ENCODE peak calls at places on chromosomes 3 and 15, in seven cellular contexts. T is bronchial epithelial cell, W is nephron progenitor cell, Q is fibroblast of mammary gland, I is heart left ventricle, L is BE2C, N is WERI-Rb-1. B is an unnamed sample.

GRCh38 chr3:142276780-142277179 is 51.4 kb upstream of the GK5 start:
- DNase-seq in T (no peak), W (no peak), Q (peak), I (no peak), L (no peak), N (no peak), B (no peak)

GRCh38 chr3:122668930-122669730 is 11.5 kb upstream of the PARP14 start:
- DNase-seq in T (peak), W (no peak), Q (peak), I (no peak), L (no peak), N (no peak), B (no peak)

GRCh38 chr3:55523471-55523870 is 36.4 kb upstream of the WNT5A start:
- DNase-seq in T (no peak), W (no peak), Q (no peak), I (no peak), L (no peak), N (no peak), B (no peak)

GRCh38 chr3:113354307-113354706 is 87.0 kb downstream of the CFAP44 start:
- DNase-seq in T (peak), W (no peak), Q (peak), I (no peak), L (no peak), N (no peak), B (no peak)

GRCh38 chr15:98160236-98160635 is 199.7 kb downstream of the ARRDC4 start:
- DNase-seq in T (no peak), W (no peak), Q (no peak), I (no peak), L (no peak), N (no peak), B (no peak)

GRCh38 chr3:69541823-69542264 is 156.0 kb upstream of the FRMD4B start:
- DNase-seq in T (no peak), W (no peak), Q (no peak), I (peak), L (peak), N (no peak), B (peak)

GRCh38 chr3:39065197-39065596 is 13.4 kb downstream of the WDR48 start:
- DNase-seq in T (peak), W (peak), Q (peak), I (no peak), L (peak), N (peak), B (peak)

GRCh38 chr3:79361748-79362378 is 405.9 kb downstream of the ROBO1 start:
- DNase-seq in T (peak), W (peak), Q (peak), I (no peak), L (peak), N (peak), B (no peak)

GRCh38 chr3:47193871-47194859 is 30.3 kb upstream of the SETD2 start:
- DNase-seq in T (peak), W (no peak), Q (peak), I (no peak), L (no peak), N (no peak), B (no peak)

GRCh38 chr3:57128863-57129602 is 36.1 kb downstream of the IL17RD start:
- DNase-seq in T (no peak), W (no peak), Q (peak), I (no peak), L (no peak), N (no peak), B (no peak)

GRCh38 chr3:57130426-57131209 is 34.5 kb downstream of the IL17RD start:
- DNase-seq in T (no peak), W (peak), Q (no peak), I (no peak), L (no peak), N (peak), B (peak)

GRCh38 chr3:57131210-57131588 is 34.0 kb downstream of the IL17RD start:
- DNase-seq in T (no peak), W (no peak), Q (no peak), I (no peak), L (no peak), N (no peak), B (no peak)

GRCh38 chr3:57127849-57128566 is 37.1 kb downstream of the IL17RD start:
- DNase-seq in T (no peak), W (peak), Q (peak), I (no peak), L (peak), N (peak), B (no peak)

DNA sequence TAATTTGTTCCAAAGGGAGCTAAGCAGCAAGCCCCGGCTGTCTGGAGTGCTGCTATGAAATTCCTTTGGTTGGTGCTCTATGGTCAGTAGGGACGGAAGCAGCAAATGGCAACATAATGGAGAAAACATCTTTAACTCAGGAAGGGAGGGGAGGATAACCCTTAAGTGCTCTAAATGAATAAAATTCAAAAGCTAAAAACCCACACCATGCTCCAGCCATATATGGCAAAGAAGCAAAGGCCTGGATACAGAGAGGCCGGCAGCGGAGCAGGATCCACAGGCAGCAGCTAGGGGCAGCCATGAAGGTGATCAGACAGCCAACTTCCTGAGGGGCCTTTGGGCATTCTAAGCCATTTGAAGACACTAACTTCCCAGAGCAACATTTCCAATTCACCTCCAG is 38.9 kb downstream of the IL17RD start:
- DNase-seq in T (no peak), W (no peak), Q (no peak), I (no peak), L (no peak), N (no peak), B (no peak)
- TF ChIP-seq CTCF in T (no peak), W (no peak), Q (no peak), I (no peak), L (no peak), N (no peak), B (no peak)

DNA sequence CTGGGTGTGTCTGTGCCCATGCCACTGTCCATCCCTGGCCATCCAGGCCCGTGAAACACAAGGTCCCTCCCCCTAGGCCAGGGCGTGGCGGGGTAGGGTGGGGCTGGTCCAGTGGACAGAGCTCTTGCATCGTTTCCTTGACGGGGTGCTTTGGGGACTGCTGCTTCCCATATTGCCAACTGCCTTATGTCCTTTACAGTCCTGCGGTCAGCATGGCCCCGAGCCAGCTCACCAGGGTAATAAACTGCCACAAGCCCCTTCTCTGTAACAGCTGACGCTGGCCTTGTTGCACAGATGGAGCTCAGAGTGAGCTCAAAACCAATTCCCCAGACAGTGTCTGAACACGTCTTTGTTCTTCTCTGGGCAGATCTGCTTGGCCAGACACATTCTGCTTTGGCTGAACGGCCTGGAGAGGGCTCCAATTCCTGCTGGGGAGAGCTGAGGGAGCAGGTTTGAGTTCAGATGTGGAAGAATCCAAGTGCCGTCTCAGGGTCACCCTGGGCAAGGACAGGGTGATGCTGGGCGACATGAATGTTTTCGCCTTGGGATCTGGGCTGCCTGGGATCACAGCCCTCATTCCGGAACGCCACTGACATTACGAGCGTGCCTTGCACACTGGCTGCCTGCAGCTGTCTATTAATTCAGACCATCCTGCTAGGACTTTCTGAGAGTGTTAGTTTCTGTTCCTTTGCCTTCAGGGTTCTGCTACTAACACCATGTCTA is 51.5 kb downstream of the RGMA start:
- DNase-seq in T (peak), W (no peak), Q (peak), I (peak), L (peak), N (peak), B (peak)
- TF ChIP-seq CTCF in T (peak), W (no peak), Q (peak), I (no peak), L (peak), N (peak), B (no peak)

GRCh38 chr3:171455603-171456550 is 4.3 kb downstream of the TNIK start:
- DNase-seq in T (peak), W (no peak), Q (no peak), I (no peak), L (no peak), N (no peak), B (no peak)

GRCh38 chr3:171451915-171452707 is 8.1 kb downstream of the TNIK start:
- DNase-seq in T (no peak), W (no peak), Q (no peak), I (no peak), L (no peak), N (no peak), B (no peak)

GRCh38 chr3:171454026-171454425 is 6.2 kb downstream of the TNIK start:
- DNase-seq in T (no peak), W (peak), Q (no peak), I (no peak), L (peak), N (no peak), B (no peak)

GRCh38 chr3:171456765-171457164 is 3.4 kb downstream of the TNIK start:
- DNase-seq in T (no peak), W (no peak), Q (no peak), I (no peak), L (no peak), N (no peak), B (no peak)

DNA sequence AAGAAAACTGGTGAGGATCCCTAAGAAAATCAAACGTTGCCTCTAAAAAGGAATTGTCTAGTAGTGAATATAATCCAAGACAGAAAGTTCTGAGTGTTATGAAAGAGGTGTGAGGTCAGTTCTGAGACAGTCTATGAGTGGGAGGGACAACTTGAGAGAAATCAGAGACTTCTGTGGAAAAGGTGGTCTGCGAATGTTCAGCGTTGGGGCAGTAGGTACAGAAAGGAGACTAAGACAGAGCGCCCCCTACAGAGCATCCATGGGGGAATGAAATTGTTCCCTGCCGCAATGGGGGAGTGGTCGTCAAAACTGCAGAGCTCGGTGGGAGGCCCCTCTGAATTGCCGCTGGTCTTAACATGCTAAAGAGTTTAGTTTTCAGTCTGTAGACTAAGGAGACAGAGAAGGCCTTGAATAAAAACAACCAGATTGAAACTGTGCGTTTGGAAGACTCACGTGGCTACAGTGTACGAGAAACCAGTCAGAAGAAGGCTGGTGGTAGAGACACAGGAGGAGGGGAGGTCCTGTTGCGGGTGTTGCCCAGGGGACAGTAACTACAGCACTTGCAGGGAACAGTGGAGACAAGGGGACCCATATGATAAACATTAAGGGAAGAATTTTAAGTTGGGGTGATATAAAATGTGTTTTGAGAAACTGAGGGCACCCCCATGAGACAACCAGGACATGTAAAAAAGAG is 6.9 kb downstream of the TNIK start:
- DNase-seq in T (no peak), W (peak), Q (peak), I (no peak), L (peak), N (peak), B (peak)
- TF ChIP-seq CTCF in T (peak), W (peak), Q (no peak), I (peak), L (peak), N (peak), B (peak)

DNA sequence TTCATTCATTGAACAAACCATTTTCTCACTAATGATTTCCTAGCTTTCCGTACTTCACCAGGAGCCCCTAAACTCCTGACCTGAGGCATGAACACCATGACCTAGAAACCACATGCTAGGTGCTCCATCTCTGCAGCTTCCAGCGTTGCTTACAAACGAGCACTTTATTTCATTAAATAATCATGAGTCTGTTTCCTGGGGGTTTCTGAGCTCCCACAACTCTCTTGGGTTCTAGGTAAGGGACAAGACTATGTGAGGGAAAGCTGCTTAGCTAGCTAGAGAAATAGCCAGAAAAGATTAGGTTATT is 1.3 kb downstream of the MAP2K1 start:
- DNase-seq in T (no peak), W (no peak), Q (no peak), I (no peak), L (no peak), N (no peak), B (no peak)
- TF ChIP-seq CTCF in T (no peak), W (peak), Q (no peak), I (no peak), L (no peak), N (no peak), B (no peak)

DNA sequence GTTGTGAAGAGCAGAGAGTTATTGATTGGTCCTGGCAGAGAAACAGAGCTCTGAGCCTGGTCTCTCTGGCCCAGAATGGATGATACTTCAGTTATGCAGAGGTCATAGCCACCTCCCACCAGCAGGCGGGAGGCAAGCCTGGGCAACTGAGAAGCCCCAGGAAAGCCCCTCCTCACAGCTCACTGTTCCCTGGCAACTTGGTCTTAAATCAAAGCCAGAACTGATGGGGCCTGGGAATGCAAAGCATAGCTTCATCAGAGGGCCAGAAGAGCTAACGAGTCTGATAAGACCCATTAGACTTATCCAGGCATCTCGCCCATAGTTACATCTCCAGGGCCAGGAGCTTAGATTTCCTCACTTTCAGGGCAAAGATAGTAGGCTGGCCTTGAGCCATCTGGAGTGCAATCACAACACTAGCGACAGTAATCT is 5.5 kb upstream of the COLQ start:
- DNase-seq in T (no peak), W (peak), Q (peak), I (no peak), L (peak), N (peak), B (peak)
- TF ChIP-seq CTCF in T (no peak), W (peak), Q (peak), I (no peak), L (peak), N (peak), B (peak)

GRCh38 chr3:22922317-22922716 is 280.8 kb upstream of the UBE2E2 start:
- DNase-seq in T (peak), W (no peak), Q (peak), I (no peak), L (no peak), N (no peak), B (no peak)
- TF ChIP-seq CTCF in T (peak), W (peak), Q (peak), I (peak), L (no peak), N (no peak), B (peak)

DNA sequence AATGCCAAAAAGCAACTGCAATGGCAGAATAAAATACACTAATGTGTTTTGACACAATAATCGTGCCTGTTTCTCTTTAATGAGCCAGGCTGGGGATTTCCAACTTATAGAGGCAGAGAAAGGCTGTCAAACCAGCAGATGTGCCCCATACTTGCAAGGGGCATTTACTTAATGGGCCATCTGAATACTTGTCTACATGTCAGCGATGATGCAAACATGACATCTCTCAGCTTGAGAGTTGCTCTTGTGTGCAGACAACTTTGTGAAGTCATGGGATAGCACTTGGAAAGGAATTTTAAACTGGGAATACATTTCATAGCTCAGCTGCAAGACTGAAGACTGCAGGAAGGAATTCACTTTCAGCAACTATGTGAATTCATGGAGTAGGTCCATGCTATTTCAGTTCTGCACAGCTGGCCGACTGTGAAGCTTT is 127.4 kb upstream of the ADAMTS9 start:
- DNase-seq in T (no peak), W (no peak), Q (peak), I (no peak), L (peak), N (no peak), B (no peak)
- TF ChIP-seq CTCF in T (no peak), W (no peak), Q (no peak), I (no peak), L (no peak), N (no peak), B (no peak)

B was measured in glutamatergic neuron.